ENCODE peak calls at places on chromosomes 7 and 10, in ten cellular contexts. D is fibroblast of villous mesenchyme, Y is endothelial cell, H is IMR-90, B is psoas muscle, R is Panc1, Q is AG04450, W is natural killer cell, N is astrocyte of the spinal cord, K is GM20000. C is an unnamed sample.

GRCh38 chr7:26367219-26367711 is 75.6 kb downstream of the SNX10 start:
- DNase-seq in D (no peak), Y (no peak), H (no peak), B (no peak), R (no peak), Q (no peak), W (no peak), N (no peak), K (no peak), C (no peak)

GRCh38 chr7:139811106-139811505 is 18.0 kb upstream of the TBXAS1 start:
- DNase-seq in D (no peak), Y (no peak), H (peak; percentile 69), B (no peak), R (no peak), Q (no peak), W (no peak), N (no peak), K (no peak), C (no peak)

GRCh38 chr7:66627151-66627681 is 1.5 kb upstream of the KCTD7 start:
- DNase-seq in D (peak; percentile 100), Y (no peak), H (peak; percentile 89), B (no peak), R (no peak), Q (peak; percentile 26), W (no peak), N (no peak), K (peak; percentile 27), C (no peak)

GRCh38 chr10:58981051-58981450 is 195.4 kb upstream of the PHYHIPL start:
- DNase-seq in D (peak; percentile 2), Y (no peak), H (no peak), B (no peak), R (no peak), Q (no peak), W (no peak), N (no peak), K (no peak), C (no peak)

GRCh38 chr7:36132025-36132424 is 21.0 kb upstream of the EEPD1 start:
- DNase-seq in D (no peak), Y (no peak), H (no peak), B (no peak), R (no peak), Q (no peak), W (no peak), N (no peak), K (no peak), C (no peak)

GRCh38 chr10:31320598-31321211 is 1.7 kb downstream of the ZEB1 start:
- DNase-seq in D (peak; percentile 66), Y (peak; percentile 55), H (peak; percentile 59), B (peak; percentile 71), R (no peak), Q (no peak), W (peak; percentile 22), N (peak; percentile 65), K (peak; percentile 54), C (peak; percentile 46)

GRCh38 chr10:104449402-104449801 is 95.8 kb downstream of the CFAP58 start:
- DNase-seq in D (no peak), Y (no peak), H (peak; percentile 37), B (no peak), R (no peak), Q (no peak), W (no peak), N (peak; percentile 56), K (no peak), C (no peak)

GRCh38 chr7:101817031-101817929 is at the start of gene CUX1:
- DNase-seq in D (no peak), Y (peak; percentile 33), H (no peak), B (peak; percentile 64), R (no peak), Q (no peak), W (peak; percentile 25), N (no peak), K (peak; percentile 73), C (no peak)

GRCh38 chr7:44637788-44638594 is 31.6 kb downstream of the OGDH start:
- DNase-seq in D (peak; percentile 95), Y (no peak), H (peak; percentile 89), B (peak; percentile 72), R (peak; percentile 56), Q (no peak), W (peak; percentile 63), N (peak; percentile 81), K (peak; percentile 71), C (peak; percentile 72)

GRCh38 chr10:93573051-93573909 is 6.8 kb downstream of the FFAR4 start:
- DNase-seq in D (no peak), Y (no peak), H (no peak), B (no peak), R (no peak), Q (no peak), W (no peak), N (no peak), K (no peak), C (peak; percentile 17)

GRCh38 chr7:141402277-141402996 is 148.8 kb upstream of the AGK start:
- DNase-seq in D (no peak), Y (no peak), H (no peak), B (no peak), R (no peak), Q (no peak), W (no peak), N (no peak), K (no peak), C (no peak)

GRCh38 chr7:135645296-135645904 is 16.9 kb upstream of the STMP1 start:
- DNase-seq in D (peak; percentile 64), Y (no peak), H (peak; percentile 64), B (no peak), R (no peak), Q (no peak), W (no peak), N (peak; percentile 59), K (peak; percentile 32), C (no peak)

GRCh38 chr7:144001543-144001942 is 1.4 kb downstream of the OR6B1 start:
- DNase-seq in D (no peak), Y (no peak), H (no peak), B (no peak), R (no peak), Q (no peak), W (no peak), N (no peak), K (no peak), C (no peak)

GRCh38 chr10:33878238-33878637 is 543.8 kb upstream of the NRP1 start:
- DNase-seq in D (no peak), Y (no peak), H (no peak), B (no peak), R (no peak), Q (no peak), W (no peak), N (peak; percentile 11), K (no peak), C (no peak)

GRCh38 chr10:99365311-99365710 is 36.2 kb downstream of the CNNM1 start:
- DNase-seq in D (no peak), Y (no peak), H (no peak), B (no peak), R (no peak), Q (no peak), W (no peak), N (no peak), K (no peak), C (no peak)
- TF ChIP-seq CTCF in D (no peak), Y (no peak), H (no peak), B (no peak), R (no peak), Q (no peak), W (no peak), N (no peak), K (no peak), C (no peak)

GRCh38 chr10:73910401-73910763 is 550 bp upstream of the PLAU start:
- DNase-seq in D (peak; percentile 40), Y (peak; percentile 10), H (peak; percentile 43), B (no peak), R (no peak), Q (no peak), W (no peak), N (peak; percentile 39), K (peak; percentile 64), C (no peak)
- TF ChIP-seq CTCF in D (peak; percentile 12), Y (no peak), H (no peak), B (no peak), R (no peak), Q (no peak), W (no peak), N (peak; percentile 15), K (no peak), C (no peak)

GRCh38 chr10:3122486-3123205 is 49.9 kb downstream of the PITRM1 start:
- DNase-seq in D (no peak), Y (no peak), H (no peak), B (no peak), R (no peak), Q (no peak), W (no peak), N (no peak), K (no peak), C (no peak)

GRCh38 chr10:3122034-3122433 is 50.5 kb downstream of the PITRM1 start:
- DNase-seq in D (no peak), Y (no peak), H (no peak), B (no peak), R (no peak), Q (no peak), W (no peak), N (no peak), K (no peak), C (no peak)

GRCh38 chr10:3118621-3119020 is 51.3 kb downstream of the PFKP start:
- DNase-seq in D (no peak), Y (no peak), H (no peak), B (no peak), R (no peak), Q (no peak), W (no peak), N (no peak), K (no peak), C (no peak)

GRCh38 chr10:3117486-3117885 is 50.1 kb downstream of the PFKP start:
- DNase-seq in D (no peak), Y (no peak), H (no peak), B (no peak), R (no peak), Q (no peak), W (no peak), N (no peak), K (no peak), C (no peak)

GRCh38 chr10:3119796-3120459 is 52.6 kb downstream of the PFKP start:
- DNase-seq in D (peak; percentile 34), Y (peak; percentile 44), H (peak; percentile 25), B (no peak), R (no peak), Q (no peak), W (no peak), N (no peak), K (no peak), C (no peak)
- TF ChIP-seq CTCF in D (peak; percentile 70), Y (peak; percentile 67), H (peak; percentile 41), B (peak; percentile 30), R (no peak), Q (peak; percentile 58), W (no peak), N (peak; percentile 53), K (no peak), C (peak; percentile 44)

DNA sequence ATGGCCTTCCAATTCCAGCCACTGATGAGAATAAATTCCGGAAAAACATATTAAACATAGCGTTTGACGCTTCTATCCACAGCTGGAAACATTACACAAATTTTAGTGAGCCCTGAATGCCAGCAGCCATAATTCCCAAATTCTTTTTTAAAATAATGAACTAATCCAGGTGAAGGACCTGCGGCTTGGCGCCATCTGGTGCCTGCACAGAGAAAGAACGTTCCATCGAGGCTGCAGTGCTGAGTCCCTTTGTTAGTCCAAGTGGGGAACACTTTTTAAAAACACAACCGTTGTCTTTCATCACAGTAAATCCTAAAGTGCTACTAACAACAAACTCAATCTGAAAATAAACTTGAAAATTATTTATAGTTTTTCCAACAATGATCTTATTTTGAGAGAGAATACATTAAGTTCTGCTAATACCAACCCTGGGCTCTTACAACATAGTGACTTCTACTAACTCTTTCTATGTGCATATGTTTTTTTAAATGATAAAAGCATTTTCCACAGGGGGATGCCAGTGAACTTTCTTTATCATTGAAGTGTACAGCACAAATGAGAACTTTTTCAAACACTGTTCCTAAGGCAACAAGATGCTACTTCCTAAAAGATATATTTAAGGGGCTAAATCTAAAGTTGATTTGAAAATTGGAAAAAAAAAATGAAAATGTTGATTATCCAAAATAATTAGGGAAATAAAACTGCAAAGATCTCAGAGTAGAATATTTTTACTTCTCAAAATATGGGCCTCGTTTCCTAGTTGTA is 166.9 kb upstream of the RNF32 start:
- DNase-seq in D (peak; percentile 6), Y (peak; percentile 46), H (peak; percentile 19), B (no peak), R (peak; percentile 46), Q (no peak), W (no peak), N (peak; percentile 51), K (peak; percentile 70), C (no peak)
- TF ChIP-seq CTCF in D (peak; percentile 46), Y (peak; percentile 63), H (peak; percentile 58), B (peak; percentile 57), R (peak; percentile 91), Q (peak; percentile 65), W (peak; percentile 15), N (peak; percentile 80), K (peak; percentile 77), C (no peak)